ENCODE peak calls at places on chromosomes 13 and 19, in seven cellular contexts. One of them, this sample, is unnamed.

GRCh38 chr13:25406377-25406776 is 34.6 kb downstream of the ATP8A2 start:
- DNase-seq in activated T-helper 1 cell treated with anti-CD3 and anti-CD28 coated beads, Interleukin-12 subunit alpha, Interleukin-12 subunit beta, Interleukin-2, Interleukin-4 antibody, amounts not matched to agents 30 ng/mL and 10 ng/mL and 1 ng/mL, durations not matched to agents 14 hours and 24 hours and 36 hours: no peak
- DNase-seq in stimulated activated CD4-positive, alpha-beta T cell treated with anti-CD3 and anti-CD28 coated beads, Interleukin-1b, Interleukin-23, amount 100 ng/mL, for 24 hours: no peak
- DNase-seq in NB4: peak; percentile 27
- DNase-seq in mucosa of gallbladder: no peak
- DNase-seq in bronchial epithelial cell: peak; percentile 7
- DNase-seq in EL: peak; percentile 2
- DNase-seq in this sample: no peak

GRCh38 chr13:35917252-35917941 is 213.8 kb downstream of the DCLK1 start:
- DNase-seq in activated T-helper 1 cell treated with anti-CD3 and anti-CD28 coated beads, Interleukin-12 subunit alpha, Interleukin-12 subunit beta, Interleukin-2, Interleukin-4 antibody, amounts not matched to agents 30 ng/mL and 10 ng/mL and 1 ng/mL, durations not matched to agents 14 hours and 24 hours and 36 hours: no peak
- DNase-seq in stimulated activated CD4-positive, alpha-beta T cell treated with anti-CD3 and anti-CD28 coated beads, Interleukin-1b, Interleukin-23, amount 100 ng/mL, for 24 hours: no peak
- DNase-seq in NB4: no peak
- DNase-seq in mucosa of gallbladder: no peak
- DNase-seq in bronchial epithelial cell: no peak
- DNase-seq in EL: peak; percentile 15
- DNase-seq in this sample: no peak

GRCh38 chr19:51689751-51690358 is 3.3 kb upstream of the SPACA6 start:
- DNase-seq in activated T-helper 1 cell treated with anti-CD3 and anti-CD28 coated beads, Interleukin-12 subunit alpha, Interleukin-12 subunit beta, Interleukin-2, Interleukin-4 antibody, amounts not matched to agents 30 ng/mL and 10 ng/mL and 1 ng/mL, durations not matched to agents 14 hours and 24 hours and 36 hours: no peak
- DNase-seq in stimulated activated CD4-positive, alpha-beta T cell treated with anti-CD3 and anti-CD28 coated beads, Interleukin-1b, Interleukin-23, amount 100 ng/mL, for 24 hours: no peak
- DNase-seq in NB4: no peak
- DNase-seq in mucosa of gallbladder: no peak
- DNase-seq in bronchial epithelial cell: no peak
- DNase-seq in EL: peak; percentile 47
- DNase-seq in this sample: no peak

GRCh38 chr13:111482126-111482525 is 161.7 kb downstream of the TEX29 start:
- DNase-seq in activated T-helper 1 cell treated with anti-CD3 and anti-CD28 coated beads, Interleukin-12 subunit alpha, Interleukin-12 subunit beta, Interleukin-2, Interleukin-4 antibody, amounts not matched to agents 30 ng/mL and 10 ng/mL and 1 ng/mL, durations not matched to agents 14 hours and 24 hours and 36 hours: no peak
- DNase-seq in stimulated activated CD4-positive, alpha-beta T cell treated with anti-CD3 and anti-CD28 coated beads, Interleukin-1b, Interleukin-23, amount 100 ng/mL, for 24 hours: no peak
- DNase-seq in NB4: no peak
- DNase-seq in mucosa of gallbladder: no peak
- DNase-seq in bronchial epithelial cell: no peak
- DNase-seq in EL: no peak
- DNase-seq in this sample: no peak

GRCh38 chr19:2813235-2814160 is 6.2 kb upstream of the ZNF554 start:
- DNase-seq in activated T-helper 1 cell treated with anti-CD3 and anti-CD28 coated beads, Interleukin-12 subunit alpha, Interleukin-12 subunit beta, Interleukin-2, Interleukin-4 antibody, amounts not matched to agents 30 ng/mL and 10 ng/mL and 1 ng/mL, durations not matched to agents 14 hours and 24 hours and 36 hours: no peak
- DNase-seq in stimulated activated CD4-positive, alpha-beta T cell treated with anti-CD3 and anti-CD28 coated beads, Interleukin-1b, Interleukin-23, amount 100 ng/mL, for 24 hours: no peak
- DNase-seq in NB4: no peak
- DNase-seq in mucosa of gallbladder: no peak
- DNase-seq in bronchial epithelial cell: no peak
- DNase-seq in EL: no peak
- DNase-seq in this sample: peak; percentile 13

GRCh38 chr19:45637890-45638667 is 1.1 kb downstream of the EML2 start:
- DNase-seq in activated T-helper 1 cell treated with anti-CD3 and anti-CD28 coated beads, Interleukin-12 subunit alpha, Interleukin-12 subunit beta, Interleukin-2, Interleukin-4 antibody, amounts not matched to agents 30 ng/mL and 10 ng/mL and 1 ng/mL, durations not matched to agents 14 hours and 24 hours and 36 hours: no peak
- DNase-seq in stimulated activated CD4-positive, alpha-beta T cell treated with anti-CD3 and anti-CD28 coated beads, Interleukin-1b, Interleukin-23, amount 100 ng/mL, for 24 hours: no peak
- DNase-seq in NB4: no peak
- DNase-seq in mucosa of gallbladder: peak; percentile 49
- DNase-seq in bronchial epithelial cell: peak; percentile 78
- DNase-seq in EL: peak; percentile 74
- DNase-seq in this sample: no peak

GRCh38 chr13:40440990-40441820 is 225.2 kb downstream of the FOXO1 start:
- DNase-seq in activated T-helper 1 cell treated with anti-CD3 and anti-CD28 coated beads, Interleukin-12 subunit alpha, Interleukin-12 subunit beta, Interleukin-2, Interleukin-4 antibody, amounts not matched to agents 30 ng/mL and 10 ng/mL and 1 ng/mL, durations not matched to agents 14 hours and 24 hours and 36 hours: no peak
- DNase-seq in stimulated activated CD4-positive, alpha-beta T cell treated with anti-CD3 and anti-CD28 coated beads, Interleukin-1b, Interleukin-23, amount 100 ng/mL, for 24 hours: no peak
- DNase-seq in NB4: no peak
- DNase-seq in mucosa of gallbladder: peak; percentile 87
- DNase-seq in bronchial epithelial cell: peak; percentile 50
- DNase-seq in EL: no peak
- DNase-seq in this sample: no peak

GRCh38 chr13:44117351-44117750 is 237.6 kb downstream of the LACC1 start:
- DNase-seq in activated T-helper 1 cell treated with anti-CD3 and anti-CD28 coated beads, Interleukin-12 subunit alpha, Interleukin-12 subunit beta, Interleukin-2, Interleukin-4 antibody, amounts not matched to agents 30 ng/mL and 10 ng/mL and 1 ng/mL, durations not matched to agents 14 hours and 24 hours and 36 hours: no peak
- DNase-seq in stimulated activated CD4-positive, alpha-beta T cell treated with anti-CD3 and anti-CD28 coated beads, Interleukin-1b, Interleukin-23, amount 100 ng/mL, for 24 hours: no peak
- DNase-seq in NB4: peak; percentile 78
- DNase-seq in mucosa of gallbladder: no peak
- DNase-seq in bronchial epithelial cell: no peak
- DNase-seq in EL: peak; percentile 30
- DNase-seq in this sample: no peak

GRCh38 chr13:43780666-43781065 is 6.1 kb downstream of the ENOX1 start:
- DNase-seq in activated T-helper 1 cell treated with anti-CD3 and anti-CD28 coated beads, Interleukin-12 subunit alpha, Interleukin-12 subunit beta, Interleukin-2, Interleukin-4 antibody, amounts not matched to agents 30 ng/mL and 10 ng/mL and 1 ng/mL, durations not matched to agents 14 hours and 24 hours and 36 hours: no peak
- DNase-seq in stimulated activated CD4-positive, alpha-beta T cell treated with anti-CD3 and anti-CD28 coated beads, Interleukin-1b, Interleukin-23, amount 100 ng/mL, for 24 hours: no peak
- DNase-seq in NB4: no peak
- DNase-seq in mucosa of gallbladder: no peak
- DNase-seq in bronchial epithelial cell: no peak
- DNase-seq in EL: no peak
- DNase-seq in this sample: no peak

GRCh38 chr13:50277127-50277526 is 261.9 kb downstream of the KCNRG start:
- DNase-seq in activated T-helper 1 cell treated with anti-CD3 and anti-CD28 coated beads, Interleukin-12 subunit alpha, Interleukin-12 subunit beta, Interleukin-2, Interleukin-4 antibody, amounts not matched to agents 30 ng/mL and 10 ng/mL and 1 ng/mL, durations not matched to agents 14 hours and 24 hours and 36 hours: no peak
- DNase-seq in stimulated activated CD4-positive, alpha-beta T cell treated with anti-CD3 and anti-CD28 coated beads, Interleukin-1b, Interleukin-23, amount 100 ng/mL, for 24 hours: no peak
- DNase-seq in NB4: peak; percentile 41
- DNase-seq in mucosa of gallbladder: no peak
- DNase-seq in bronchial epithelial cell: peak; percentile 67
- DNase-seq in EL: no peak
- DNase-seq in this sample: no peak

GRCh38 chr13:34344761-34345600 is 527.0 kb downstream of the RFC3 start:
- DNase-seq in activated T-helper 1 cell treated with anti-CD3 and anti-CD28 coated beads, Interleukin-12 subunit alpha, Interleukin-12 subunit beta, Interleukin-2, Interleukin-4 antibody, amounts not matched to agents 30 ng/mL and 10 ng/mL and 1 ng/mL, durations not matched to agents 14 hours and 24 hours and 36 hours: no peak
- DNase-seq in stimulated activated CD4-positive, alpha-beta T cell treated with anti-CD3 and anti-CD28 coated beads, Interleukin-1b, Interleukin-23, amount 100 ng/mL, for 24 hours: no peak
- DNase-seq in NB4: no peak
- DNase-seq in mucosa of gallbladder: no peak
- DNase-seq in bronchial epithelial cell: no peak
- DNase-seq in EL: no peak
- DNase-seq in this sample: no peak

This sample was measured in D721Med.